ENCODE peak calls at places on chromosome 9, in four cellular contexts. One of them, this sample, is unnamed.

GRCh38 chr9:113600871-113601545 is 137.5 kb downstream of the RGS3 start:
- DNase-seq in uterus: no peak
- DNase-seq in IMR-90: no peak
- DNase-seq in Peyer's patch: no peak
- DNase-seq in this sample: no peak

GRCh38 chr9:15080401-15080800 is 170.2 kb upstream of the FREM1 start:
- DNase-seq in Peyer's patch: no peak
- DNase-seq in IMR-90: no peak
- DNase-seq in uterus: no peak
- DNase-seq in this sample: no peak

GRCh38 chr9:29965834-29966233 is 2392.6 kb upstream of the C9orf72 start:
- DNase-seq in Peyer's patch: no peak
- DNase-seq in IMR-90: no peak
- DNase-seq in uterus: no peak
- DNase-seq in this sample: no peak

GRCh38 chr9:129885670-129886106 is 50.4 kb downstream of the USP20 start:
- DNase-seq in Peyer's patch: peak
- DNase-seq in IMR-90: peak
- DNase-seq in uterus: peak
- DNase-seq in this sample: peak

GRCh38 chr9:72060513-72060912 is at the start of gene C9orf57:
- DNase-seq in IMR-90: no peak
- DNase-seq in Peyer's patch: no peak
- DNase-seq in uterus: no peak
- DNase-seq in this sample: no peak

GRCh38 chr9:112348257-112348992 is 15.0 kb upstream of the PTBP3 start:
- DNase-seq in IMR-90: peak
- DNase-seq in uterus: peak
- DNase-seq in Peyer's patch: peak
- DNase-seq in this sample: peak

GRCh38 chr9:37801287-37801850 is 772 bp downstream of the DCAF10 start:
- DNase-seq in IMR-90: peak
- DNase-seq in Peyer's patch: peak
- DNase-seq in uterus: peak
- DNase-seq in this sample: peak

GRCh38 chr9:131113655-131114563 is 11.5 kb upstream of the NUP214 start:
- DNase-seq in uterus: no peak
- DNase-seq in IMR-90: no peak
- DNase-seq in Peyer's patch: no peak
- DNase-seq in this sample: no peak

GRCh38 chr9:130857864-130858730 is 23.0 kb downstream of the ABL1 start:
- DNase-seq in uterus: peak
- DNase-seq in Peyer's patch: peak
- DNase-seq in IMR-90: peak
- DNase-seq in this sample: peak

GRCh38 chr9:135340143-135340655 is 139.4 kb upstream of the PPP1R26 start:
- DNase-seq in uterus: no peak
- DNase-seq in IMR-90: no peak
- DNase-seq in Peyer's patch: no peak
- DNase-seq in this sample: no peak

GRCh38 chr9:81690251-81690851 is 1.0 kb upstream of the TLE1 start:
- DNase-seq in IMR-90: peak
- DNase-seq in Peyer's patch: peak
- DNase-seq in uterus: peak
- DNase-seq in this sample: peak

GRCh38 chr9:19493174-19493811 is 84.5 kb downstream of the ACER2 start:
- DNase-seq in uterus: peak
- DNase-seq in IMR-90: peak
- DNase-seq in Peyer's patch: peak
- DNase-seq in this sample: peak

GRCh38 chr9:117359910-117360309 is 54.9 kb downstream of the ASTN2 start:
- DNase-seq in IMR-90: no peak
- DNase-seq in Peyer's patch: no peak
- DNase-seq in uterus: no peak
- DNase-seq in this sample: no peak

GRCh38 chr9:87547665-87548064 is 50.0 kb downstream of the DAPK1 start:
- DNase-seq in Peyer's patch: peak
- DNase-seq in uterus: no peak
- DNase-seq in IMR-90: no peak
- DNase-seq in this sample: no peak

GRCh38 chr9:119639287-119639955 is 270.2 kb upstream of the BRINP1 start:
- DNase-seq in uterus: no peak
- DNase-seq in IMR-90: no peak
- DNase-seq in Peyer's patch: no peak
- DNase-seq in this sample: no peak

GRCh38 chr9:101504188-101504587 is 29.5 kb upstream of the RNF20 start:
- DNase-seq in Peyer's patch: no peak
- DNase-seq in IMR-90: no peak
- DNase-seq in uterus: no peak
- DNase-seq in this sample: no peak

GRCh38 chr9:97853844-97854695 is 1.0 kb downstream of the FOXE1 start:
- DNase-seq in IMR-90: peak
- DNase-seq in uterus: no peak
- DNase-seq in Peyer's patch: no peak
- DNase-seq in this sample: no peak

DNA sequence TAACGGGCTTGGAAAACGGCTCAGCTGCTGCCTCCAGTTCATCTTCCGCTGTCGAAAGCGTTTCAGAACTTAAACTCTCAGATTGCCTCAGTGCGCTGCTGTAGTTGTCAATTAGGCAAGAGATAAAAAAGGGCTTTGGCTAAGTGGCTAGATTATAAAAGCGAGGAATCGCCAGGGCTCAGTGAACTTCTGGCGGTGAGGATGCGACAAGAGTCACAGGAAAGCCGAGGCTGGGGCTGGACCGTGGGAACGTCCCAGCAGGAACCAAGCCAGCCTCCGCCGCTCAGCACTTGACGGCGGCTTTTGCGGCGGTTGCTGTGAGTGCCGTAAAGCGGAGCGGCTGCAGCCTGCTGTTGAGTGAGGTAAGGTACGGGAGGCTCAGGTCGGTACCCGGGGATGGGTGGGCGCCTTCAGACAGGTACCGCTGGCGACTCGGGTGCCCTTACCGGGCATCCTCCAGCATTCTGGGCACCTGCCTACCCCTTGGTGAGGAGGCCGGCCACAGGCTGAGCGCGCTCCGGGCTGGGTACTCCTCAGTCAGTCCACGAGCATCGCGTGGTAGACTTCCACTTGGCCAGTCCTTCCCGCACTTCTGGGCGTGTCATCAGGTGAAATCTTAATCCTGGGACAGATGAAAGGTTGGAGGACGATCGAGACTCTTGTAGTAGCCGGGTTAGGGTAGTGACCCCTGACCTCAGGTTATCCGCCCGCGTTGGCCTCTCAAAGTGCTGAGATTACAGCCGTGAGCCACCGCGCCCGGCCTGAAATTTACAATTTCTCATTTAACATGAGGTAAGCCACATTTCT is at the start of gene FKTN:
- DNase-seq in uterus: peak
- DNase-seq in Peyer's patch: peak
- DNase-seq in IMR-90: peak
- DNase-seq in this sample: peak
- TF ChIP-seq POLR2A in uterus: no peak
- TF ChIP-seq POLR2A in Peyer's patch: no peak
- TF ChIP-seq POLR2A in IMR-90: no peak
- TF ChIP-seq POLR2A in this sample: peak

DNA sequence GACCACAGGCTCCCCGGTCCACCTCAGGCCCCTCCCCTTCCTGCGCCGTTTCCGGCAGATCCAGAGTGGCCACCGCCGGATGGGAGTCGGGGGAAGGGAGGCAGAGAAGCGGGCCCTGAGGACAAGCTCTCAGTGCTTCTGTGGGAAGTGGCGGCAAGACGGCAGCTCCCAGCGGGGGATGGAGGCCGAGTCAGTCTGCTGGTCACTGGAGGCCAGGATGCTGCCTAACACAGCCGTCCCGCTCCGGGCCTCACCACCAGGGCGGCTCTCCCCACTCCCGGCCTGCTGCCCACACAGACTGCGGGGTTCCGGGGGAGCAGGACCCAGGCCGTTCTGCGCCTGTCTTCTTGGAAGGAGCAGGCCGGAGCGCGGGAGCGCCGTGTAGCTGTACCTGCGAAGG is 31.4 kb downstream of the FXN start:
- DNase-seq in IMR-90: no peak
- DNase-seq in Peyer's patch: no peak
- DNase-seq in uterus: no peak
- DNase-seq in this sample: no peak
- TF ChIP-seq CTCF in IMR-90: no peak
- TF ChIP-seq CTCF in Peyer's patch: no peak
- TF ChIP-seq CTCF in uterus: no peak
- TF ChIP-seq CTCF in this sample: no peak

GRCh38 chr9:91954841-91955471 is 4.9 kb upstream of the ROR2 start:
- DNase-seq in uterus: peak
- DNase-seq in Peyer's patch: peak
- DNase-seq in IMR-90: peak
- DNase-seq in this sample: peak
- H3K4me3 ChIP-seq in uterus: no peak
- H3K4me3 ChIP-seq in Peyer's patch: no peak
- H3K4me3 ChIP-seq in IMR-90: peak
- H3K4me3 ChIP-seq in this sample: no peak

GRCh38 chr9:137436761-137437600 is 4.2 kb downstream of the ENTPD8 start:
- DNase-seq in uterus: no peak
- DNase-seq in Peyer's patch: no peak
- DNase-seq in IMR-90: no peak
- DNase-seq in this sample: no peak

GRCh38 chr9:137434498-137435380 is 6.4 kb downstream of the ENTPD8 start:
- DNase-seq in Peyer's patch: no peak
- DNase-seq in IMR-90: no peak
- DNase-seq in uterus: no peak
- DNase-seq in this sample: no peak

GRCh38 chr9:137435381-137435891 is 5.7 kb downstream of the ENTPD8 start:
- DNase-seq in IMR-90: no peak
- DNase-seq in uterus: no peak
- DNase-seq in Peyer's patch: no peak
- DNase-seq in this sample: no peak

GRCh38 chr9:137437691-137438590 is 3.2 kb downstream of the ENTPD8 start:
- DNase-seq in uterus: no peak
- DNase-seq in Peyer's patch: no peak
- DNase-seq in IMR-90: no peak
- DNase-seq in this sample: no peak

DNA sequence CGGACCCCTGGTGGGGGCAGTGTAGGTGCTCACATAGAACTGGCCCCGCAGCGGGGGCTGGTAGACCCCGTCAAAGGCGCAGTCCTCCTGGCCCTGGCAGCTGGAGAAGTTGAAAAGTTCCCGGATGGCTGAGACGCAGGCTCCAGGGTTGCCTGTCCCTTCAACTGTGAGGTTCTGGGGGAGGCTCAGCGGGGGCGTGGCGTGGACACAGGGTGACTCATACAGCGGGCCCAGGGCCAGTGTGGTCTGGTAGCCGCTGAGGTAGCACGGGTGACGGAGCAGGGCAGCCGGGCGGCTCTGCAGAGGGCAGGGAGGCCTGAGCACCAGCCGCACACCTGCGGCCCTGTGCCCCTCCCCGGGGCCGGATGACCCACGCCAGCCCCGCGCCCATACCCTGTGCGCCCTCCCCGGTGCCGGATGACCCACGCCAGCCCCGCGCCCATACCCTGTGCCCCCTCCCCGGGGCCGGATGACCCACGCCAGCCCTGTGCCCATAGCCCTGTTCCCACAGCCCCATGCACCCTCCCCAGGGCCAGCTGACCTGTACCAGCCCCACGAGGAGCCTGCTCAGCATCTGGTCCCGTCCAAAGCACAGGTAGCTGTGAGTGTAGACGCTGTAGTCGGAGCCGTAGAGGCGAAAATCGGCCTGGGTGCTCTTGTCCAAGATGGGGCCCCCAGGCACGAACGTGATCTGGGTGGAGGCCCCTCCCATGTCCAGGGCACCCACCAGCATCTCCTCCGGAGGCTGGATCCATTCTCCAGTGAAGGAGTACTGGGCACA is 5.0 kb downstream of the ENTPD8 start:
- DNase-seq in uterus: peak
- DNase-seq in Peyer's patch: peak
- DNase-seq in IMR-90: peak
- DNase-seq in this sample: peak
- TF ChIP-seq POLR2A in uterus: no peak
- TF ChIP-seq POLR2A in Peyer's patch: peak
- TF ChIP-seq POLR2A in IMR-90: no peak
- TF ChIP-seq POLR2A in this sample: no peak

GRCh38 chr9:76764138-76764537 is at the start of gene PCA3:
- DNase-seq in IMR-90: no peak
- DNase-seq in Peyer's patch: no peak
- DNase-seq in uterus: no peak
- DNase-seq in this sample: no peak

GRCh38 chr9:76758476-76758875 is 5.8 kb upstream of the PCA3 start:
- DNase-seq in IMR-90: no peak
- DNase-seq in Peyer's patch: no peak
- DNase-seq in uterus: no peak
- DNase-seq in this sample: no peak

GRCh38 chr9:76759726-76760125 is 4.5 kb upstream of the PCA3 start:
- DNase-seq in IMR-90: no peak
- DNase-seq in uterus: no peak
- DNase-seq in Peyer's patch: peak
- DNase-seq in this sample: no peak

GRCh38 chr9:76757274-76757673 is 7.0 kb upstream of the PCA3 start:
- DNase-seq in IMR-90: no peak
- DNase-seq in Peyer's patch: no peak
- DNase-seq in uterus: no peak
- DNase-seq in this sample: no peak

DNA sequence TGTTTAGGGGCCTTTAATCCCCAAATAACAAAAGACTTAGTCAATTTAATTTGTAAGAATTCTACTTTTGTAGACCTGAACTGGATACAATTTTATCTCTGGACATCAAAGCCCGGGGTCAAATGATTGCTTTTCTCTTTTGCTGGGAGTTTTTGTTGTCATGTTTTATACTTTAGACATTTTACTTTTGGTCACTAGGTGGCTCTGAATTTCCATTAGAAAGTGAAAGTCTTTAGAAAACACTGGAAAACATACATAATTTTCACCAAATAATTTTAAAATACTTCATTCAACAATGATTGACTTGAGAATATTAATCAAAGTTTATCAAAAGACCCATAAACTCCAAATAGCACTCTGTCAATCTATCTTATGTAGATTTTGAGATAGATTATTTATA is 2.8 kb upstream of the PCA3 start:
- DNase-seq in uterus: no peak
- DNase-seq in Peyer's patch: no peak
- DNase-seq in IMR-90: peak
- DNase-seq in this sample: no peak
- TF ChIP-seq CTCF in uterus: peak
- TF ChIP-seq CTCF in Peyer's patch: peak
- TF ChIP-seq CTCF in IMR-90: peak
- TF ChIP-seq CTCF in this sample: no peak